ENCODE peak calls at places on chromosomes 7 and 10, in seven cellular contexts. One of them, this sample, is unnamed.

GRCh38 chr7:6709808-6710207 is 3.1 kb upstream of the ZNF12 start:
- DNase-seq in sigmoid colon: no peak
- DNase-seq in left ventricle myocardium inferior: no peak
- DNase-seq in ovary: no peak
- DNase-seq in lung: no peak
- DNase-seq in heart right ventricle: no peak
- DNase-seq in Peyer's patch: no peak
- DNase-seq in this sample: no peak

GRCh38 chr10:62844280-62845011 is 28.3 kb upstream of the EGR2 start:
- DNase-seq in sigmoid colon: no peak
- DNase-seq in left ventricle myocardium inferior: no peak
- DNase-seq in ovary: no peak
- DNase-seq in lung: no peak
- DNase-seq in heart right ventricle: no peak
- DNase-seq in Peyer's patch: no peak
- DNase-seq in this sample: no peak

GRCh38 chr7:138781004-138781403 is 16.8 kb upstream of the TMEM213 start:
- DNase-seq in sigmoid colon: no peak
- DNase-seq in left ventricle myocardium inferior: no peak
- DNase-seq in ovary: no peak
- DNase-seq in lung: no peak
- DNase-seq in heart right ventricle: no peak
- DNase-seq in Peyer's patch: no peak
- DNase-seq in this sample: no peak

GRCh38 chr7:140350056-140350455 is 48.3 kb downstream of the SLC37A3 start:
- DNase-seq in sigmoid colon: no peak
- DNase-seq in left ventricle myocardium inferior: no peak
- DNase-seq in ovary: no peak
- DNase-seq in lung: no peak
- DNase-seq in heart right ventricle: no peak
- DNase-seq in Peyer's patch: no peak
- DNase-seq in this sample: no peak

GRCh38 chr7:1679326-1679965 is 9.4 kb downstream of the ELFN1 start:
- DNase-seq in sigmoid colon: peak
- DNase-seq in left ventricle myocardium inferior: no peak
- DNase-seq in ovary: no peak
- DNase-seq in lung: no peak
- DNase-seq in heart right ventricle: no peak
- DNase-seq in Peyer's patch: no peak
- DNase-seq in this sample: no peak

GRCh38 chr7:67937717-67938191 is 941.1 kb downstream of the TYW1 start:
- DNase-seq in sigmoid colon: no peak
- DNase-seq in left ventricle myocardium inferior: peak
- DNase-seq in ovary: peak
- DNase-seq in lung: peak
- DNase-seq in heart right ventricle: peak
- DNase-seq in Peyer's patch: no peak
- DNase-seq in this sample: peak

GRCh38 chr10:119423510-119423874 is 119.0 kb downstream of the RGS10 start:
- DNase-seq in sigmoid colon: no peak
- DNase-seq in left ventricle myocardium inferior: no peak
- DNase-seq in ovary: no peak
- DNase-seq in lung: no peak
- DNase-seq in heart right ventricle: no peak
- DNase-seq in Peyer's patch: no peak
- DNase-seq in this sample: no peak

GRCh38 chr10:47050618-47051455 is 139.6 kb downstream of the PTPN20 start:
- DNase-seq in sigmoid colon: no peak
- DNase-seq in left ventricle myocardium inferior: no peak
- DNase-seq in ovary: no peak
- DNase-seq in lung: no peak
- DNase-seq in heart right ventricle: no peak
- DNase-seq in Peyer's patch: no peak
- DNase-seq in this sample: no peak

GRCh38 chr7:134421998-134422397 is 36.9 kb downstream of the AKR1B1 start:
- DNase-seq in sigmoid colon: no peak
- DNase-seq in left ventricle myocardium inferior: no peak
- DNase-seq in ovary: no peak
- DNase-seq in lung: no peak
- DNase-seq in heart right ventricle: no peak
- DNase-seq in Peyer's patch: no peak
- DNase-seq in this sample: no peak

GRCh38 chr7:64747802-64748201 is 46.4 kb upstream of the ZNF138 start:
- DNase-seq in sigmoid colon: no peak
- DNase-seq in left ventricle myocardium inferior: no peak
- DNase-seq in ovary: no peak
- DNase-seq in lung: no peak
- DNase-seq in heart right ventricle: no peak
- DNase-seq in Peyer's patch: no peak
- DNase-seq in this sample: no peak

GRCh38 chr7:45679516-45679915 is 105.3 kb downstream of the ADCY1 start:
- DNase-seq in sigmoid colon: no peak
- DNase-seq in left ventricle myocardium inferior: no peak
- DNase-seq in ovary: no peak
- DNase-seq in lung: no peak
- DNase-seq in heart right ventricle: no peak
- DNase-seq in Peyer's patch: no peak
- DNase-seq in this sample: no peak

GRCh38 chr7:114021135-114021534 is 102.3 kb upstream of the PPP1R3A start:
- DNase-seq in sigmoid colon: no peak
- DNase-seq in left ventricle myocardium inferior: no peak
- DNase-seq in ovary: no peak
- DNase-seq in lung: no peak
- DNase-seq in heart right ventricle: no peak
- DNase-seq in Peyer's patch: no peak
- DNase-seq in this sample: no peak

GRCh38 chr10:55263327-55263726 is 462.3 kb upstream of the PCDH15 start:
- DNase-seq in sigmoid colon: no peak
- DNase-seq in left ventricle myocardium inferior: no peak
- DNase-seq in ovary: no peak
- DNase-seq in lung: no peak
- DNase-seq in heart right ventricle: no peak
- DNase-seq in Peyer's patch: no peak
- DNase-seq in this sample: no peak

GRCh38 chr10:46014683-46015405 is 15.6 kb downstream of the NCOA4 start:
- DNase-seq in sigmoid colon: no peak
- DNase-seq in left ventricle myocardium inferior: no peak
- DNase-seq in ovary: no peak
- DNase-seq in lung: no peak
- DNase-seq in heart right ventricle: no peak
- DNase-seq in Peyer's patch: no peak
- DNase-seq in this sample: peak

GRCh38 chr7:90345016-90345415 is 1.5 kb upstream of the GTPBP10 start:
- DNase-seq in sigmoid colon: no peak
- DNase-seq in left ventricle myocardium inferior: no peak
- DNase-seq in ovary: no peak
- DNase-seq in lung: no peak
- DNase-seq in heart right ventricle: no peak
- DNase-seq in Peyer's patch: no peak
- DNase-seq in this sample: no peak

GRCh38 chr7:29865526-29865925 is 59.2 kb downstream of the WIPF3 start:
- DNase-seq in sigmoid colon: no peak
- DNase-seq in left ventricle myocardium inferior: no peak
- DNase-seq in ovary: no peak
- DNase-seq in lung: no peak
- DNase-seq in heart right ventricle: peak
- DNase-seq in Peyer's patch: no peak
- DNase-seq in this sample: peak

GRCh38 chr10:75546004-75546403 is 114.6 kb downstream of the LRMDA start:
- DNase-seq in sigmoid colon: no peak
- DNase-seq in left ventricle myocardium inferior: no peak
- DNase-seq in ovary: no peak
- DNase-seq in lung: no peak
- DNase-seq in heart right ventricle: no peak
- DNase-seq in Peyer's patch: no peak
- DNase-seq in this sample: peak

GRCh38 chr10:13877154-13877909 is 290.6 kb downstream of the PRPF18 start:
- DNase-seq in sigmoid colon: peak
- DNase-seq in left ventricle myocardium inferior: peak
- DNase-seq in ovary: no peak
- DNase-seq in lung: peak
- DNase-seq in heart right ventricle: peak
- DNase-seq in Peyer's patch: no peak
- DNase-seq in this sample: no peak

GRCh38 chr10:50242777-50243176 is 8.5 kb downstream of the ASAH2 start:
- DNase-seq in sigmoid colon: no peak
- DNase-seq in left ventricle myocardium inferior: no peak
- DNase-seq in ovary: no peak
- DNase-seq in lung: no peak
- DNase-seq in heart right ventricle: no peak
- DNase-seq in Peyer's patch: no peak
- DNase-seq in this sample: no peak

GRCh38 chr10:16853201-16853600 is 36.0 kb upstream of the RSU1 start:
- DNase-seq in sigmoid colon: no peak
- DNase-seq in left ventricle myocardium inferior: no peak
- DNase-seq in ovary: no peak
- DNase-seq in lung: no peak
- DNase-seq in heart right ventricle: no peak
- DNase-seq in Peyer's patch: no peak
- DNase-seq in this sample: peak
- TF ChIP-seq CTCF in sigmoid colon: no peak
- TF ChIP-seq CTCF in left ventricle myocardium inferior: no peak
- TF ChIP-seq CTCF in ovary: no peak
- TF ChIP-seq CTCF in lung: no peak
- TF ChIP-seq CTCF in heart right ventricle: no peak
- TF ChIP-seq CTCF in Peyer's patch: no peak
- TF ChIP-seq CTCF in this sample: peak

GRCh38 chr7:123663200-123663599 is 7.5 kb downstream of the LMOD2 start:
- DNase-seq in sigmoid colon: no peak
- DNase-seq in left ventricle myocardium inferior: no peak
- DNase-seq in ovary: no peak
- DNase-seq in lung: no peak
- DNase-seq in heart right ventricle: no peak
- DNase-seq in Peyer's patch: no peak
- DNase-seq in this sample: no peak
- H3K4me3 ChIP-seq in sigmoid colon: no peak
- H3K4me3 ChIP-seq in left ventricle myocardium inferior: peak
- H3K4me3 ChIP-seq in ovary: no peak
- H3K4me3 ChIP-seq in lung: no peak
- H3K4me3 ChIP-seq in heart right ventricle: peak
- H3K4me3 ChIP-seq in Peyer's patch: no peak
- H3K4me3 ChIP-seq in this sample: no peak

GRCh38 chr7:110875346-110875745 is 215.6 kb upstream of the LRRN3 start:
- DNase-seq in sigmoid colon: no peak
- DNase-seq in left ventricle myocardium inferior: no peak
- DNase-seq in ovary: no peak
- DNase-seq in lung: no peak
- DNase-seq in heart right ventricle: no peak
- DNase-seq in Peyer's patch: no peak
- DNase-seq in this sample: no peak

GRCh38 chr7:110871856-110872255 is 219.1 kb upstream of the LRRN3 start:
- DNase-seq in sigmoid colon: no peak
- DNase-seq in left ventricle myocardium inferior: no peak
- DNase-seq in ovary: no peak
- DNase-seq in lung: no peak
- DNase-seq in heart right ventricle: no peak
- DNase-seq in Peyer's patch: no peak
- DNase-seq in this sample: no peak

GRCh38 chr7:110868458-110868857 is 222.5 kb upstream of the LRRN3 start:
- DNase-seq in sigmoid colon: no peak
- DNase-seq in left ventricle myocardium inferior: no peak
- DNase-seq in ovary: no peak
- DNase-seq in lung: no peak
- DNase-seq in heart right ventricle: no peak
- DNase-seq in Peyer's patch: no peak
- DNase-seq in this sample: no peak

DNA sequence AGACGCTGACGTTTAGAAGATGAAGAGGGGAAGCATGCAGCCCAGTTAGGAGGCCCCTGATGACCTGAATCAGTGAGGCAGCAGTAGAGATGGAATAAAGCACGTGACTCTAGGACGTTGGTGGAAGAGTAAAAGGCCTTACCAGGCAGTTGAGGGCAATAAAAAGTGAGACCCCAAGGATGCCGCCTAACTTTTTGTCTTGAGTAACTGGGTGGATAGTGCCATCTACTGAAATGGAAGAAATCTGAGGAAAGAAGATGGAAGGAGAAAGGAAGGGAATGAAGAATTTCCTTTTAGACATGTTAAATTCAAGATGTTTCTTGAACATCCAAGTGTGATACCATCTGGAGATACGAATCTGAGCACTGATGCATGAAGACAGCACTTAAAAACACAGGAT is 220.0 kb upstream of the LRRN3 start:
- DNase-seq in sigmoid colon: no peak
- DNase-seq in left ventricle myocardium inferior: no peak
- DNase-seq in ovary: no peak
- DNase-seq in lung: no peak
- DNase-seq in heart right ventricle: no peak
- DNase-seq in Peyer's patch: no peak
- DNase-seq in this sample: no peak
- TF ChIP-seq CTCF in sigmoid colon: no peak
- TF ChIP-seq CTCF in left ventricle myocardium inferior: no peak
- TF ChIP-seq CTCF in ovary: no peak
- TF ChIP-seq CTCF in lung: no peak
- TF ChIP-seq CTCF in heart right ventricle: no peak
- TF ChIP-seq CTCF in Peyer's patch: no peak
- TF ChIP-seq CTCF in this sample: no peak

DNA sequence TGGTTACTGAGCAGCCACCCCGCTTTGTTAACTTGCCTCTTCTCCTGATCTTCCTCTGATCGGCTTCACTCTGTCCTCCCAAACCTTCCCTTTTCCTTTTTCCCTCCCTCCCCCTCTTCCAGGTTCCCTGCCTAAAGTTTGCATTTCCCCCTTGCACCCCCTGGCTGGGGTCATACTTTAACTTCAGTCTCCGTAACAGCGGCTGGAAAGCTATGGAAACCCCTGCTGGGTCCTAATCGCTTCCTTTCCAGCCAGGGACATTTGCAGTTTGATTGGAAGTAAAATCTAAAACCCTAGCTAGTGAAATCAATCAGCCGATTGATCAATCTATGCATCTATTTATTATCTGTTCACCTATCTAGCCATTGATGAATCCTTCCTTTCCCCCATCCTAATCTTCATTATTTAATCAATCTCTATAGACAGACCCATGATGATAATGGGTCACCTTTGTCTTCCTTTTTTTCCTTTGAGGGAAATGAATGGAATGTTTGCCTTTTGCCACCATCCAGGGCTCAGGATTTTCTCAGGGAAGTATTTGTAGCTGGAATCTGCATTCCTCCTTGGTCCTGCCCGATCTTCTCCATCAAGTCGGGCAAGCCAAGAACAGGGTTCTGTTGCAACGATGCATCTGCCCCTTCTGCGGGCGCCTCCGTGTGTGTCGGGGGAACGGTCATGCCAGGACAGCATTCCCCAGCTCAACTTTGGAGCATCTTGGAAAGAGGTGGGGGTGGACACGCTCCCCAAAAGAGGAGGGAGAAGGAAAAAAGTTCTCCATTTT is 8.8 kb downstream of the GATA3 start:
- DNase-seq in sigmoid colon: no peak
- DNase-seq in left ventricle myocardium inferior: no peak
- DNase-seq in ovary: no peak
- DNase-seq in lung: no peak
- DNase-seq in heart right ventricle: no peak
- DNase-seq in Peyer's patch: no peak
- DNase-seq in this sample: no peak
- H3K4me3 ChIP-seq in sigmoid colon: no peak
- H3K4me3 ChIP-seq in left ventricle myocardium inferior: no peak
- H3K4me3 ChIP-seq in ovary: no peak
- H3K4me3 ChIP-seq in lung: no peak
- H3K4me3 ChIP-seq in heart right ventricle: no peak
- H3K4me3 ChIP-seq in Peyer's patch: no peak
- H3K4me3 ChIP-seq in this sample: no peak

This sample was measured in choroid plexus epithelial cell.